ENCODE peak calls at places on chromosome 6, in six cellular contexts. A is A549, U is endothelial cell of umbilical vein, L is HepG2, P is K562, H is GM12878. G is an unnamed sample.

GRCh38 chr6:82182756-82183155 is 64.8 kb downstream of the IBTK start:
- DNase-seq in A (no peak), U (no peak), L (no peak), P (no peak), H (no peak), G (no peak)

GRCh38 chr6:168319279-168320051 is at the start of gene DACT2:
- DNase-seq in A (no peak), U (no peak), L (no peak), P (no peak), H (no peak), G (no peak)

GRCh38 chr6:17886891-17887290 is 100.5 kb downstream of the KIF13A start:
- DNase-seq in A (no peak), U (no peak), L (no peak), P (no peak), H (no peak), G (no peak)

GRCh38 chr6:161684721-161685120 is 410.9 kb upstream of the AGPAT4 start:
- DNase-seq in A (no peak), U (no peak), L (no peak), P (no peak), H (no peak), G (no peak)

GRCh38 chr6:39937686-39938333 is 3.5 kb upstream of the MOCS1 start:
- DNase-seq in A (no peak), U (no peak), L (no peak), P (no peak), H (no peak), G (no peak)

GRCh38 chr6:7916959-7917358 is 6.4 kb upstream of the TXNDC5 start:
- DNase-seq in A (no peak), U (no peak), L (no peak), P (no peak), H (peak; percentile 76), G (no peak)

GRCh38 chr6:121435444-121436069 is at the start of gene GJA1:
- DNase-seq in A (peak; percentile 79), U (peak; percentile 96), L (no peak), P (no peak), H (no peak), G (peak; percentile 87)

GRCh38 chr6:19327246-19327645 is 509.9 kb upstream of the ID4 start:
- DNase-seq in A (no peak), U (no peak), L (no peak), P (no peak), H (no peak), G (no peak)

GRCh38 chr6:101806241-101806640 is 412.7 kb downstream of the GRIK2 start:
- DNase-seq in A (no peak), U (peak; percentile 43), L (no peak), P (no peak), H (no peak), G (no peak)

GRCh38 chr6:159726196-159726917 is 949 bp upstream of the WTAP start:
- DNase-seq in A (no peak), U (no peak), L (no peak), P (no peak), H (no peak), G (no peak)

GRCh38 chr6:1201547-1202200 is 110.2 kb upstream of the FOXQ1 start:
- DNase-seq in A (no peak), U (no peak), L (no peak), P (no peak), H (no peak), G (no peak)

GRCh38 chr6:105835373-105835772 is 250.8 kb upstream of the PRDM1 start:
- DNase-seq in A (peak; percentile 53), U (peak; percentile 6), L (peak; percentile 31), P (peak; percentile 40), H (no peak), G (peak; percentile 83)

GRCh38 chr6:26199057-26199772 is 112.0 kb downstream of the HFE start:
- DNase-seq in A (peak; percentile 52), U (peak; percentile 98), L (peak; percentile 97), P (peak; percentile 73), H (peak; percentile 99), G (peak; percentile 97)

GRCh38 chr6:34654061-34654460 is 42.5 kb downstream of the ILRUN start:
- DNase-seq in A (no peak), U (no peak), L (no peak), P (no peak), H (no peak), G (no peak)

GRCh38 chr6:40399888-40400468 is 187.2 kb downstream of the LRFN2 start:
- DNase-seq in A (no peak), U (no peak), L (no peak), P (peak; percentile 46), H (no peak), G (no peak)

GRCh38 chr6:113971786-113972185 is 838 bp upstream of the HDAC2 start:
- DNase-seq in A (no peak), U (no peak), L (no peak), P (no peak), H (no peak), G (peak; percentile 56)

GRCh38 chr6:155782739-155783459 is 327.3 kb upstream of the NOX3 start:
- DNase-seq in A (no peak), U (no peak), L (no peak), P (no peak), H (no peak), G (no peak)

GRCh38 chr6:44496705-44497369 is 109.3 kb downstream of the CDC5L start:
- DNase-seq in A (no peak), U (no peak), L (no peak), P (no peak), H (no peak), G (no peak)

GRCh38 chr6:27811383-27811782 is 100.8 kb downstream of the OR2B2 start:
- DNase-seq in A (no peak), U (no peak), L (no peak), P (no peak), H (no peak), G (peak; percentile 37)

GRCh38 chr6:18742406-18742805 is 355.3 kb downstream of the RNF144B start:
- DNase-seq in A (no peak), U (no peak), L (no peak), P (no peak), H (no peak), G (no peak)

GRCh38 chr6:8177721-8178120 is 75.4 kb upstream of the EEF1E1 start:
- DNase-seq in A (no peak), U (no peak), L (no peak), P (no peak), H (no peak), G (peak; percentile 9)

DNA sequence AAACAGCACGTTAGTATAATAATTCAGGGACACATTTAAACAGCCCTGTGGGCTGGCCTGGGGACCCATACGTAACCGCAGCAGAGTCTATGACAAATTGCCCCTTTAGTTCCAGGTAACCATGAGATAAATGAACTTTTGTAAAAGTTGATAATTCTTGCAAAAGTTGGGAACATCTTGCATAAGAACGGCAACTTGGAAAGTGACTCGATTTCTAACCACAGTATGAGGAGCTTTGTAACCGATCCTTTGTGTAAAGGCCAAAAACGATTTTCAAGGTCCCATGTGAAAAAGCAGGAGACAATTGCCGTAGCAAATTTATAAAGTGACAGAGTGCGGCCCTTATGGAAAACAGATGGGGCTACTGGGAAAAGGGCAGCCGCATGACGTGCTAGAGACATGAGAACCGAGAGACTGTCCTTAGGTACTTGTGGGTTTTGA is 81.6 kb downstream of the PSMG4 start:
- DNase-seq in A (no peak), U (no peak), L (no peak), P (no peak), H (no peak), G (no peak)
- TF ChIP-seq MYC in A (no peak), U (no peak), L (no peak), P (no peak), H (no peak), G (no peak)

GRCh38 chr6:76495909-76496308 is 423.4 kb upstream of the IMPG1 start:
- DNase-seq in A (no peak), U (no peak), L (no peak), P (no peak), H (no peak), G (no peak)
- TF ChIP-seq MYC in A (no peak), U (no peak), L (no peak), P (no peak), H (no peak), G (no peak)

GRCh38 chr6:20402181-20403079 is 751 bp downstream of the E2F3 start:
- DNase-seq in A (peak; percentile 70), U (peak; percentile 42), L (peak; percentile 67), P (peak; percentile 69), H (no peak), G (peak; percentile 90)

GRCh38 chr6:20404641-20405032 is 3.0 kb downstream of the E2F3 start:
- DNase-seq in A (peak; percentile 78), U (peak; percentile 84), L (peak; percentile 85), P (peak; percentile 54), H (peak; percentile 56), G (peak; percentile 87)

GRCh38 chr6:20401403-20402180 is at the start of gene E2F3:
- DNase-seq in A (peak; percentile 99), U (peak; percentile 100), L (peak; percentile 100), P (peak; percentile 98), H (peak; percentile 98), G (peak; percentile 100)

GRCh38 chr6:20403080-20403765 is 1.5 kb downstream of the E2F3 start:
- DNase-seq in A (peak; percentile 91), U (peak; percentile 88), L (peak; percentile 91), P (peak; percentile 83), H (peak; percentile 67), G (peak; percentile 98)

GRCh38 chr6:20403766-20404640 is 2.3 kb downstream of the E2F3 start:
- DNase-seq in A (peak; percentile 63), U (peak; percentile 89), L (peak; percentile 52), P (peak; percentile 66), H (no peak), G (peak; percentile 86)
- TF ChIP-seq MYC in A (no peak), U (no peak), L (no peak), P (no peak), H (no peak), G (peak; percentile 37)

DNA sequence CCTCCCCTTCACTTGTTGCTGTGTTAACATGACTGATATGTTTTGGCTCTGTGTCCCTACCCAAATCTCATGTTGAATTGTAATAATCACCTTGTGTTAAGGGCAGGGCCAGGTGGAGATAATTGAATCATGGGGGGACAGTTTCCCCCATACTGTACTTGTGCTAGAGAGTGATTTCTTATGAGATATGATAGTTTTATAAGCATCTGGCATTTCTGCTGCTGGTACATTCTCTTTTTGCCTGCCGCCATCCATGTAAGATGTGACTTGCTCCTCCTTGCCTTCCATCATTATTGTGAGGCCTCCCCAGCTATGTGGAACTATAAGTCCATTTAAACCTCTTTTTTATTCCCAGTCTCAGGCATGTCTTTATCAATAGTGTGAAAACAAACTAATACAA is 185.0 kb downstream of the TBX18 start:
- DNase-seq in A (no peak), U (no peak), L (no peak), P (no peak), H (no peak), G (no peak)
- TF ChIP-seq MYC in A (no peak), U (no peak), L (no peak), P (no peak), H (no peak), G (no peak)

GRCh38 chr6:148612043-148612442 is 134.8 kb upstream of the UST start:
- DNase-seq in A (no peak), U (no peak), L (no peak), P (no peak), H (no peak), G (no peak)

GRCh38 chr6:148619891-148620290 is 126.9 kb upstream of the UST start:
- DNase-seq in A (no peak), U (no peak), L (no peak), P (no peak), H (no peak), G (no peak)

GRCh38 chr6:148617522-148617921 is 129.3 kb upstream of the UST start:
- DNase-seq in A (no peak), U (no peak), L (no peak), P (no peak), H (no peak), G (peak; percentile 14)

GRCh38 chr6:148620579-148621298 is 126.1 kb upstream of the UST start:
- DNase-seq in A (no peak), U (no peak), L (no peak), P (no peak), H (peak; percentile 21), G (no peak)

GRCh38 chr6:148616811-148617210 is 130.0 kb upstream of the UST start:
- DNase-seq in A (no peak), U (no peak), L (no peak), P (no peak), H (no peak), G (no peak)
- TF ChIP-seq MYC in A (no peak), U (no peak), L (no peak), P (no peak), H (no peak), G (no peak)